ENCODE peak calls at places on chromosome 9, in seven cellular contexts. X is H9, U is neuronal stem cell, E is IMR-90, K is mesenchymal stem cell, Z is trophoblast cell, I is mesendoderm. O is an unnamed sample.

GRCh38 chr9:120780367-120780766 is 12.8 kb downstream of the FBXW2 start:
- DNase-seq in X (no peak), U (no peak), E (no peak), K (no peak), Z (no peak), I (no peak), O (no peak)

GRCh38 chr9:137511758-137512463 is 38.3 kb downstream of the PNPLA7 start:
- DNase-seq in X (no peak), U (no peak), E (no peak), K (no peak), Z (no peak), I (no peak), O (no peak)

GRCh38 chr9:15416880-15417279 is 5.8 kb upstream of the SNAPC3 start:
- DNase-seq in X (peak), U (no peak), E (peak), K (peak), Z (peak), I (peak), O (peak)

GRCh38 chr9:18349530-18349929 is 124.4 kb upstream of the ADAMTSL1 start:
- DNase-seq in X (no peak), U (no peak), E (no peak), K (no peak), Z (no peak), I (no peak), O (no peak)

GRCh38 chr9:89497978-89498844 is at the start of gene SEMA4D:
- DNase-seq in X (peak), U (peak), E (peak), K (peak), Z (peak), I (peak), O (peak)

GRCh38 chr9:119284118-119284517 is 85.1 kb downstream of the BRINP1 start:
- DNase-seq in X (peak), U (no peak), E (no peak), K (no peak), Z (no peak), I (peak), O (no peak)

GRCh38 chr9:130041648-130042405 is 1.2 kb downstream of the FNBP1 start:
- DNase-seq in X (no peak), U (peak), E (peak), K (peak), Z (peak), I (peak), O (no peak)

GRCh38 chr9:83219924-83220438 is 157.0 kb upstream of the RASEF start:
- DNase-seq in X (no peak), U (no peak), E (no peak), K (no peak), Z (no peak), I (no peak), O (no peak)

DNA sequence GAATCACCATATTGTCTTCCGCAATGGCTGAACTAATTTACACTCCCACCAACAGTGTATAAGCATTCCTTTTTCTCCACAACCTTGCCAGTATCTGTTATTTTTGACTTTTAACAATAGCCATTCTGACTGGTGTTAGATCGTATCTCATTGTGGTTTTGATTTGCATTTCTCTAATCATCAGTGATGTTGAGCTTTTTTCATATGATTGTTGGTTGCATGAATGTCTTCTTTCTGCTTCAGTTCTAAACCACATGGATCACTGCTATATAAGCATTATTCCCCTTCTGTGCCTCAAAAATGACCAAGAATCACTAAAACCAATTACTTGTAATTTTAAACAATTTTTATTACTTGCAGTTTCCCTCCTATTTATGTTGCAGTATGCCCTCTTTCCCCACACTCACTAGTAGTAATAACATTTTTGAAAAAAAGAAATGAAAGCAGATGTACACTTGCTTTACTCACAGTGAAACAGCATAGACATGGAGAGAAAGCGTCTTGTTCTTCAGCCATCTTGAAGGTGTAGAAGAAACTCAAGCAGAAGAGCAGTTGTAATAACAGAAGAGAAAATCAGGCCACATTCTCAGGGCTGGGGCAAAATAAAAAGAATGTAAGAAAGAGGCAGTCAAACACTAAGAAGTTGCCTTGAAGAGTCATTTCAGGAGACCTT is 4.5 kb upstream of the TMEM252 start:
- DNase-seq in X (no peak), U (no peak), E (no peak), K (no peak), Z (no peak), I (no peak), O (no peak)
- H3K4ac ChIP-seq in X (no peak), U (no peak), E (no peak), K (no peak), Z (no peak), I (no peak), O (no peak)

GRCh38 chr9:128127568-128127989 is at the start of gene PTGES2:
- DNase-seq in X (no peak), U (peak), E (peak), K (peak), Z (peak), I (peak), O (peak)

GRCh38 chr9:128125575-128126354 is 1.8 kb downstream of the PTGES2 start:
- DNase-seq in X (no peak), U (no peak), E (no peak), K (no peak), Z (no peak), I (no peak), O (no peak)

GRCh38 chr9:128128836-128129590 is 1.5 kb upstream of the PTGES2 start:
- DNase-seq in X (no peak), U (no peak), E (no peak), K (no peak), Z (no peak), I (no peak), O (no peak)

GRCh38 chr9:128124873-128125574 is 2.5 kb downstream of the PTGES2 start:
- DNase-seq in X (peak), U (peak), E (peak), K (peak), Z (peak), I (peak), O (peak)

GRCh38 chr9:128127990-128128835 is 684 bp upstream of the PTGES2 start:
- DNase-seq in X (peak), U (peak), E (peak), K (peak), Z (peak), I (peak), O (no peak)
- H3K4ac ChIP-seq in X (no peak), U (peak), E (peak), K (peak), Z (peak), I (peak), O (peak)

DNA sequence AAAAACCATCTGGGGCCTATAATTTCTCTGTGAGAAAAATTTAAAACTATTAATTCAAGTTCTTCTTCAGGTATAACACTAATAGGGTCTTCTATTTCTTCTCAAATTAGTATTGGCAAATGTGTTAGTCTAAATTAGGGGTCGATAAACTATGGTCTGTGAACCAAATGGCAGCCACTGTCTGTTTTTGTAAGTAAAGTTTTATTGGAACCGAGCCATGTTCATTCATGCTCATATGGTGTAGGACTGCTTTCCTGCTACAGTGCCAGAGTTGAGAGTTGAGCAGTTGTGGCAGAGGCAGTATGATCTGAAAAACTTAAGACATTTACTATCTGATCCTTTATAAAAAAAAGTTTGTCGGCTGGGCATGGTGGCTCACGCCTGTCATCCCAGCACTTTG is 29.1 kb downstream of the SEC61B start:
- DNase-seq in X (no peak), U (no peak), E (no peak), K (no peak), Z (no peak), I (no peak), O (no peak)
- H3K4ac ChIP-seq in X (no peak), U (no peak), E (no peak), K (no peak), Z (no peak), I (no peak), O (no peak)

GRCh38 chr9:71162136-71162535 is 40.7 kb upstream of the TRPM3 start:
- DNase-seq in X (no peak), U (no peak), E (no peak), K (no peak), Z (no peak), I (no peak), O (no peak)
- H3K4ac ChIP-seq in X (no peak), U (no peak), E (no peak), K (no peak), Z (no peak), I (no peak), O (no peak)